ENCODE peak calls at places on chromosomes 11 and 22, in four cellular contexts. Q is germinal center, W is brain microvascular endothelial cell, P is NCI-H446 treated with DMSO at 0.1 percent for 48 hours. M is an unnamed sample.

GRCh38 chr11:46237248-46238077 is 40.0 kb upstream of the CREB3L1 start:
- DNase-seq in Q (peak; percentile 44), W (peak; percentile 88), P (no peak), M (peak; percentile 35)

GRCh38 chr11:113952588-113952987 is 22.3 kb upstream of the HTR3A start:
- DNase-seq in Q (no peak), W (no peak), P (no peak), M (no peak)

GRCh38 chr22:47200273-47201051 is 438.0 kb downstream of the TBC1D22A start:
- DNase-seq in Q (no peak), W (no peak), P (no peak), M (no peak)

GRCh38 chr11:78209478-78209877 is 20.8 kb downstream of the USP35 start:
- DNase-seq in Q (no peak), W (no peak), P (no peak), M (no peak)

GRCh38 chr11:117807482-117808272 is 10.7 kb upstream of the DSCAML1 start:
- DNase-seq in Q (peak; percentile 76), W (peak; percentile 69), P (peak; percentile 34), M (peak; percentile 40)

GRCh38 chr11:86183694-86184093 is 60.9 kb upstream of the EED start:
- DNase-seq in Q (no peak), W (peak; percentile 63), P (no peak), M (no peak)

GRCh38 chr22:39244496-39245129 is at the start of gene PDGFB:
- DNase-seq in Q (no peak), W (no peak), P (no peak), M (peak; percentile 52)

GRCh38 chr11:46436113-46436512 is 44.5 kb upstream of the CHRM4 start:
- DNase-seq in Q (no peak), W (no peak), P (no peak), M (no peak)

GRCh38 chr11:121961228-121961860 is 154.7 kb downstream of the BLID start:
- DNase-seq in Q (no peak), W (no peak), P (no peak), M (no peak)